ENCODE peak calls at places on chromosome 10, in four cellular contexts. D is CD8-positive, alpha-beta memory T cell; I is H9; W is psoas muscle. T is an unnamed sample.

GRCh38 chr10:80662429-80663211 is 124.9 kb downstream of the SH2D4B start:
- DNase-seq in D (peak; percentile 50), I (peak; percentile 90), W (peak; percentile 77), T (peak; percentile 94)

GRCh38 chr10:4721994-4722753 is 103.8 kb upstream of the AKR1E2 start:
- DNase-seq in D (no peak), I (no peak), W (no peak), T (no peak)

GRCh38 chr10:30705086-30705624 is 75.6 kb upstream of the LYZL2 start:
- DNase-seq in D (no peak), I (no peak), W (no peak), T (no peak)

GRCh38 chr10:110947061-110947595 is 27.7 kb downstream of the SHOC2 start:
- DNase-seq in D (no peak), I (no peak), W (no peak), T (no peak)

GRCh38 chr10:73854310-73854709 is 20.0 kb downstream of the CAMK2G start:
- DNase-seq in D (no peak), I (no peak), W (no peak), T (no peak)

GRCh38 chr10:132774905-132775863 is 10.8 kb downstream of the NKX6-2 start:
- DNase-seq in D (no peak), I (peak; percentile 86), W (no peak), T (no peak)

GRCh38 chr10:104230490-104230889 is 1.7 kb downstream of the CFAP43 start:
- DNase-seq in D (no peak), I (no peak), W (no peak), T (no peak)

GRCh38 chr10:110556993-110557601 is 10.4 kb upstream of the SMC3 start:
- DNase-seq in D (peak; percentile 48), I (peak; percentile 69), W (no peak), T (no peak)

GRCh38 chr10:3866347-3866746 is 81.3 kb upstream of the KLF6 start:
- DNase-seq in D (no peak), I (no peak), W (no peak), T (no peak)

GRCh38 chr10:98055875-98056516 is 25.6 kb upstream of the CRTAC1 start:
- DNase-seq in D (no peak), I (peak; percentile 69), W (no peak), T (no peak)

GRCh38 chr10:128885573-128886555 is 581.2 kb upstream of the MGMT start:
- DNase-seq in D (no peak), I (no peak), W (no peak), T (no peak)

GRCh38 chr10:75378403-75378802 is 23.2 kb downstream of the ZNF503 start:
- DNase-seq in D (no peak), I (no peak), W (no peak), T (no peak)

GRCh38 chr10:18145652-18146051 is 5.4 kb downstream of the CACNB2 start:
- DNase-seq in D (no peak), I (no peak), W (no peak), T (no peak)

GRCh38 chr10:76962851-76963250 is 674.8 kb downstream of the KCNMA1 start:
- DNase-seq in D (no peak), I (no peak), W (no peak), T (no peak)

GRCh38 chr10:48306870-48307531 is 524 bp downstream of the MAPK8 start:
- DNase-seq in D (peak; percentile 72), I (no peak), W (peak; percentile 75), T (peak; percentile 71)

GRCh38 chr10:84172435-84173356 is 905 bp upstream of the GPR15LG start:
- DNase-seq in D (no peak), I (no peak), W (no peak), T (no peak)

GRCh38 chr10:8042032-8042863 is 12.2 kb upstream of the GATA3 start:
- DNase-seq in D (no peak), I (no peak), W (no peak), T (peak; percentile 55)

GRCh38 chr10:60646966-60647796 is 131.1 kb upstream of the CDK1 start:
- DNase-seq in D (peak; percentile 13), I (no peak), W (no peak), T (no peak)

GRCh38 chr10:12945709-12946359 is 55.7 kb downstream of the CCDC3 start:
- DNase-seq in D (no peak), I (no peak), W (no peak), T (no peak)

GRCh38 chr10:116352125-116352524 is 27.9 kb downstream of the CCDC172 start:
- DNase-seq in D (no peak), I (no peak), W (no peak), T (no peak)

GRCh38 chr10:18216482-18216881 is 76.3 kb downstream of the CACNB2 start:
- DNase-seq in D (no peak), I (no peak), W (no peak), T (no peak)

GRCh38 chr10:97333351-97333600 is 1.3 kb downstream of the FRAT2 start:
- DNase-seq in D (no peak), I (peak; percentile 46), W (no peak), T (no peak)

GRCh38 chr10:123665371-123666286 is 526 bp upstream of the GPR26 start:
- DNase-seq in D (no peak), I (no peak), W (no peak), T (no peak)

GRCh38 chr10:132449051-132449825 is 52.2 kb downstream of the PWWP2B start:
- DNase-seq in D (no peak), I (no peak), W (no peak), T (peak; percentile 77)

GRCh38 chr10:108736111-108736510 is 1187.2 kb downstream of the XPNPEP1 start:
- DNase-seq in D (no peak), I (no peak), W (no peak), T (no peak)

GRCh38 chr10:99612167-99612831 is 7.9 kb downstream of the SLC25A28 start:
- DNase-seq in D (peak; percentile 5), I (peak; percentile 58), W (no peak), T (no peak)

GRCh38 chr10:91422915-91423314 is 12.8 kb downstream of the HECTD2 start:
- DNase-seq in D (no peak), I (no peak), W (no peak), T (no peak)

GRCh38 chr10:63929826-63930467 is 408.7 kb downstream of the REEP3 start:
- DNase-seq in D (no peak), I (no peak), W (no peak), T (no peak)

GRCh38 chr10:61464461-61465215 is 11.5 kb upstream of the TMEM26 start:
- DNase-seq in D (no peak), I (no peak), W (no peak), T (no peak)

GRCh38 chr10:21519327-21519933 is 6.1 kb downstream of the SKIDA1 start:
- DNase-seq in D (no peak), I (no peak), W (no peak), T (no peak)

GRCh38 chr10:122462533-122463465 is 1.4 kb downstream of the HTRA1 start:
- DNase-seq in D (no peak), I (no peak), W (peak; percentile 77), T (peak; percentile 89)

GRCh38 chr10:59190332-59190731 is 13.9 kb downstream of the PHYHIPL start:
- DNase-seq in D (no peak), I (no peak), W (no peak), T (no peak)

GRCh38 chr10:21114683-21115082 is 217.6 kb upstream of the NEBL start:
- DNase-seq in D (no peak), I (no peak), W (no peak), T (no peak)

GRCh38 chr10:87095241-87095945 is 387 bp downstream of the SHLD2 start:
- DNase-seq in D (peak; percentile 76), I (peak; percentile 70), W (peak; percentile 90), T (peak; percentile 89)

GRCh38 chr10:98414932-98415709 is at the start of gene PYROXD2:
- DNase-seq in D (peak; percentile 52), I (peak; percentile 94), W (peak; percentile 90), T (peak; percentile 96)

DNA sequence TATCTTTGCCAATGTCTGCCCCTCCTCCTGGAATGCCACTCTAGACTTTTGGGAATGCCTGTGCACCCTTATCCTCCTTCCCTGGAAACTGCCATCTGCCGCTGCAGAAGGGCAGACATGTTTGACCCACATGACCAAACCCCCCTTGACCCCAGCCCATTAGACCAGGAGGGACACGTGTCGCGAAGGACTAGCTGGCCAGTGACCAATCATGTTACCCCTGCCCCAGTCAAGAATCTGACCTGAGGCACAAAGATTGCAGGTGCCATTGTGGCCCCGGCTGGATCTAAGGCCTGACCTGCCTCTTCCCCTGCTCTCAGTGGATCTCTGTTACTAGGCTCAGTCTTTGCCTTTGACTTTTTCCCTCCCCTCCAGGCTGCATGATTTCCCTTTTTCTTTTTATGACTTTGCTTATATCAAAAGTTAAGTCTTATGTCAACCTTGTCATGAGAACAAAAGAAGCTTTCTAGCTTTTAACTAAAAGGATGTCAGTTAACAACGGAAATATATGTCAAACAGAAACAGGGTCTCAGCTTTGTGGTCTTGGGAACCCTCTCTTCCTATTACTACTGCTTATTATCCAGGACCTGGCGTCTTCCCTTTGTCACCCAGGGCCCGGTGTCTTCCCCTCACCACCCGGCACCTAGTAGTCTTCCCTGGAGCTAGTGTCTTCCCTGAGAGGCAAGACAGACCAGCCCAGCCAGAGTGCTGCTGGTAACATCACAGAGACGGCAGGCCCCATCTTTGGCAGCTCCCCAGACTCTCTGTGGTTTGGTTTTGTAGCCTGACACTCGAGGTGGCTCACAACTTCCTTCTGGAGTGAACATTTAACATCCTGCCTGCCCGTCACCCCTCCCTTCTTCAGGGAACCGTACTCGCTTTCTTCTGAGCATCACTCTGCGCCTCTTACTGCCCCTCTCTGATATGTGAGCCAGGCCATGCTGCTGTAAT is 24.4 kb upstream of the PPIF start:
- DNase-seq in D (peak; percentile 64), I (no peak), W (peak; percentile 61), T (peak; percentile 71)
- H3K27ac ChIP-seq in D (peak overlapping the region; percentile 32), I (no peak overlapping the region), W (no peak overlapping the region), T (no peak overlapping the region)

GRCh38 chr10:113411456-113411855 is 141.4 kb upstream of the HABP2 start:
- DNase-seq in D (no peak), I (no peak), W (no peak), T (no peak)
- H3K27me3 ChIP-seq in D (no peaks in the 10 kb centered on the region), I (no peaks in the 10 kb centered on the region), W (no peaks in the 10 kb centered on the region), T (no peaks in the 10 kb centered on the region)

GRCh38 chr10:124864421-124865193 is 63.0 kb downstream of the ABRAXAS2 start:
- DNase-seq in D (no peak), I (no peak), W (peak; percentile 60), T (no peak)
- H3K27ac ChIP-seq in D (no peak overlapping the region), I (no peak overlapping the region), W (peak overlapping the region; percentile 83), T (no peak overlapping the region)

DNA sequence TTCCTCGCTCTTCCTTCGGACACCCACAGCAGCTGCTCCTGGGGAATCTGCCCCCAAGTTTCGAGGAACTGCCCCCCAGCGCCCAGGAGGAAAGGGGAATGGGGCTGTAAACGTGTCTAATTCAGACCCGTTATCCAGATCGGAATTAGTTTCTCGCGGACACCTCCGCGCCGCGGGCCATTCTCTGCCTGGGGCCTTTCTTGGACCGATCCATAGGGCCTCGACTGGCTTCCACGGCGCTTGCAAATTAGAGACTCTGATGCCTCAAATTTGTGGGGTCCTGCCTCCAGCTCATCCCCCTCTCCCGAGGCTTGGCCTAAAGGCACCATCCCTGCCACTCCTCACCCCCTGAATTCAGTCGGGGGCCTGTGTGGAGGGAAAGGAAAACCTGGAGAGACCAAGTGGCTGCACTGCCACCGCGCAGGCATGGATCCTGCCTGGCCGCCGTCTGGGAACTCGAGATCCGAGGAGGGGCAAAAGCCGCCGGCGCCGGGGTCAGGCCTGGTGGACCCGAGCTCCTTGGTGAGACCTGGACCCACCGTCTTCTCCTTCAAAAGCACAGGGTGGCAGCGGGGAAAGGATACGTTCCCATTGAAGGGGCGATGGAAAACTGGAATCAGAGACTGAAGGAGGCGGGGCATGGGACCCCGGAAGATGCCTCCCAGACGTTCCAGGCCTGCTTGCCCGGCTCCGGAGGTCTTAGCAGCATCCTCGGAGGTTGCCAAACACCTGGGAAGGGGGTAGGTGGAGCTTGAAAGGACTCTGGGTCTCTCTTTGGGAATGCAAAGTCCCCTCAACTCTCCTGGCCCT is 13.7 kb downstream of the LBX1 start:
- DNase-seq in D (no peak), I (no peak), W (no peak), T (no peak)
- H3K27me3 ChIP-seq in D (peaks cover 74% of the 10 kb centered on the region), I (peaks cover 68% of the 10 kb centered on the region), W (peaks cover 2% of the 10 kb centered on the region), T (no peaks in the 10 kb centered on the region)

T was measured in aorta.